ENCODE peak calls at places on chromosomes 5 and 9, in four cellular contexts. One of them, this sample, is unnamed.

GRCh38 chr5:135230326-135230925 is 168.6 kb downstream of the MACROH2A1 start:
- DNase-seq in CD4-positive, CD25-positive, alpha-beta regulatory T cell: no peak
- DNase-seq in naive thymus-derived CD8-positive, alpha-beta T cell: no peak
- DNase-seq in mucosa of gallbladder: peak; percentile 45
- DNase-seq in this sample: peak; percentile 75

GRCh38 chr5:13976223-13976622 is 31.7 kb upstream of the DNAH5 start:
- DNase-seq in CD4-positive, CD25-positive, alpha-beta regulatory T cell: no peak
- DNase-seq in naive thymus-derived CD8-positive, alpha-beta T cell: no peak
- DNase-seq in mucosa of gallbladder: no peak
- DNase-seq in this sample: no peak

GRCh38 chr5:20340123-20340522 is 352.1 kb upstream of the CDH18 start:
- DNase-seq in CD4-positive, CD25-positive, alpha-beta regulatory T cell: no peak
- DNase-seq in mucosa of gallbladder: no peak
- DNase-seq in naive thymus-derived CD8-positive, alpha-beta T cell: no peak
- DNase-seq in this sample: no peak

GRCh38 chr5:118042076-118042475 is 946.3 kb downstream of the DTWD2 start:
- DNase-seq in mucosa of gallbladder: no peak
- DNase-seq in naive thymus-derived CD8-positive, alpha-beta T cell: no peak
- DNase-seq in CD4-positive, CD25-positive, alpha-beta regulatory T cell: no peak
- DNase-seq in this sample: no peak

GRCh38 chr9:33430942-33431341 is 16.5 kb downstream of the AQP3 start:
- DNase-seq in mucosa of gallbladder: no peak
- DNase-seq in CD4-positive, CD25-positive, alpha-beta regulatory T cell: no peak
- DNase-seq in naive thymus-derived CD8-positive, alpha-beta T cell: no peak
- DNase-seq in this sample: no peak

GRCh38 chr9:86947146-86948081 is at the start of gene GAS1:
- DNase-seq in naive thymus-derived CD8-positive, alpha-beta T cell: peak; percentile 43
- DNase-seq in CD4-positive, CD25-positive, alpha-beta regulatory T cell: peak; percentile 54
- DNase-seq in mucosa of gallbladder: peak; percentile 86
- DNase-seq in this sample: peak; percentile 87

GRCh38 chr9:126591083-126591482 is 22.6 kb upstream of the LMX1B start:
- DNase-seq in mucosa of gallbladder: no peak
- DNase-seq in naive thymus-derived CD8-positive, alpha-beta T cell: no peak
- DNase-seq in CD4-positive, CD25-positive, alpha-beta regulatory T cell: no peak
- DNase-seq in this sample: no peak

GRCh38 chr9:103804077-103804735 is 289.9 kb upstream of the SMC2 start:
- DNase-seq in mucosa of gallbladder: no peak
- DNase-seq in CD4-positive, CD25-positive, alpha-beta regulatory T cell: no peak
- DNase-seq in naive thymus-derived CD8-positive, alpha-beta T cell: no peak
- DNase-seq in this sample: no peak

GRCh38 chr9:133845659-133845947 is 107.5 kb upstream of the SARDH start:
- DNase-seq in mucosa of gallbladder: no peak
- DNase-seq in CD4-positive, CD25-positive, alpha-beta regulatory T cell: no peak
- DNase-seq in naive thymus-derived CD8-positive, alpha-beta T cell: no peak
- DNase-seq in this sample: no peak

GRCh38 chr5:139700711-139701693 is 52.9 kb downstream of the CXXC5 start:
- DNase-seq in naive thymus-derived CD8-positive, alpha-beta T cell: no peak
- DNase-seq in CD4-positive, CD25-positive, alpha-beta regulatory T cell: no peak
- DNase-seq in mucosa of gallbladder: no peak
- DNase-seq in this sample: no peak

GRCh38 chr9:99509291-99509826 is 287.3 kb downstream of the SEC61B start:
- DNase-seq in naive thymus-derived CD8-positive, alpha-beta T cell: no peak
- DNase-seq in mucosa of gallbladder: no peak
- DNase-seq in CD4-positive, CD25-positive, alpha-beta regulatory T cell: no peak
- DNase-seq in this sample: no peak

GRCh38 chr9:36831381-36832231 is 202.5 kb downstream of the PAX5 start:
- DNase-seq in mucosa of gallbladder: no peak
- DNase-seq in CD4-positive, CD25-positive, alpha-beta regulatory T cell: no peak
- DNase-seq in naive thymus-derived CD8-positive, alpha-beta T cell: no peak
- DNase-seq in this sample: no peak

GRCh38 chr9:85716031-85716877 is 25.5 kb downstream of the AGTPBP1 start:
- DNase-seq in mucosa of gallbladder: no peak
- DNase-seq in naive thymus-derived CD8-positive, alpha-beta T cell: no peak
- DNase-seq in CD4-positive, CD25-positive, alpha-beta regulatory T cell: no peak
- DNase-seq in this sample: no peak

GRCh38 chr9:109600142-109600541 is 102.0 kb upstream of the PTPN3 start:
- DNase-seq in mucosa of gallbladder: no peak
- DNase-seq in naive thymus-derived CD8-positive, alpha-beta T cell: no peak
- DNase-seq in CD4-positive, CD25-positive, alpha-beta regulatory T cell: no peak
- DNase-seq in this sample: no peak

GRCh38 chr9:123710299-123710698 is 219.6 kb downstream of the DENND1A start:
- DNase-seq in naive thymus-derived CD8-positive, alpha-beta T cell: no peak
- DNase-seq in mucosa of gallbladder: no peak
- DNase-seq in CD4-positive, CD25-positive, alpha-beta regulatory T cell: no peak
- DNase-seq in this sample: no peak

GRCh38 chr5:81450940-81451339 is 57.0 kb upstream of the ACOT12 start:
- DNase-seq in CD4-positive, CD25-positive, alpha-beta regulatory T cell: no peak
- DNase-seq in mucosa of gallbladder: no peak
- DNase-seq in naive thymus-derived CD8-positive, alpha-beta T cell: no peak
- DNase-seq in this sample: no peak

GRCh38 chr5:38008198-38008597 is 168.4 kb upstream of the GDNF start:
- DNase-seq in naive thymus-derived CD8-positive, alpha-beta T cell: no peak
- DNase-seq in CD4-positive, CD25-positive, alpha-beta regulatory T cell: no peak
- DNase-seq in mucosa of gallbladder: no peak
- DNase-seq in this sample: no peak

GRCh38 chr9:118170032-118170955 is 466.1 kb downstream of the TLR4 start:
- DNase-seq in CD4-positive, CD25-positive, alpha-beta regulatory T cell: no peak
- DNase-seq in mucosa of gallbladder: peak; percentile 39
- DNase-seq in naive thymus-derived CD8-positive, alpha-beta T cell: no peak
- DNase-seq in this sample: no peak

GRCh38 chr9:112858625-112859147 is 32.0 kb downstream of the SLC46A2 start:
- DNase-seq in mucosa of gallbladder: no peak
- DNase-seq in naive thymus-derived CD8-positive, alpha-beta T cell: no peak
- DNase-seq in CD4-positive, CD25-positive, alpha-beta regulatory T cell: no peak
- DNase-seq in this sample: no peak

GRCh38 chr5:151296478-151296830 is 7.1 kb downstream of the SLC36A3 start:
- DNase-seq in mucosa of gallbladder: no peak
- DNase-seq in naive thymus-derived CD8-positive, alpha-beta T cell: no peak
- DNase-seq in CD4-positive, CD25-positive, alpha-beta regulatory T cell: no peak
- DNase-seq in this sample: no peak

GRCh38 chr5:160887780-160888179 is 35.8 kb upstream of the ATP10B start:
- DNase-seq in CD4-positive, CD25-positive, alpha-beta regulatory T cell: no peak
- DNase-seq in mucosa of gallbladder: no peak
- DNase-seq in naive thymus-derived CD8-positive, alpha-beta T cell: no peak
- DNase-seq in this sample: no peak

GRCh38 chr5:16934669-16935068 is 1.4 kb downstream of the MYO10 start:
- DNase-seq in mucosa of gallbladder: no peak
- DNase-seq in naive thymus-derived CD8-positive, alpha-beta T cell: no peak
- DNase-seq in CD4-positive, CD25-positive, alpha-beta regulatory T cell: no peak
- DNase-seq in this sample: no peak

GRCh38 chr5:120098902-120099301 is 365.2 kb upstream of the PRR16 start:
- DNase-seq in naive thymus-derived CD8-positive, alpha-beta T cell: no peak
- DNase-seq in mucosa of gallbladder: no peak
- DNase-seq in CD4-positive, CD25-positive, alpha-beta regulatory T cell: no peak
- DNase-seq in this sample: no peak

GRCh38 chr5:81151546-81151945 is 81.6 kb upstream of the CKMT2 start:
- DNase-seq in CD4-positive, CD25-positive, alpha-beta regulatory T cell: no peak
- DNase-seq in naive thymus-derived CD8-positive, alpha-beta T cell: no peak
- DNase-seq in mucosa of gallbladder: no peak
- DNase-seq in this sample: no peak

GRCh38 chr5:172380992-172381643 is 73.2 kb downstream of the SH3PXD2B start:
- DNase-seq in CD4-positive, CD25-positive, alpha-beta regulatory T cell: no peak
- DNase-seq in mucosa of gallbladder: peak; percentile 30
- DNase-seq in naive thymus-derived CD8-positive, alpha-beta T cell: no peak
- DNase-seq in this sample: no peak

GRCh38 chr5:26482817-26483375 is 555.5 kb downstream of the CDH9 start:
- DNase-seq in mucosa of gallbladder: peak; percentile 17
- DNase-seq in CD4-positive, CD25-positive, alpha-beta regulatory T cell: no peak
- DNase-seq in naive thymus-derived CD8-positive, alpha-beta T cell: no peak
- DNase-seq in this sample: no peak

GRCh38 chr5:172825610-172826204 is 8.3 kb upstream of the ERGIC1 start:
- DNase-seq in CD4-positive, CD25-positive, alpha-beta regulatory T cell: no peak
- DNase-seq in mucosa of gallbladder: no peak
- DNase-seq in naive thymus-derived CD8-positive, alpha-beta T cell: no peak
- DNase-seq in this sample: no peak

GRCh38 chr5:137304227-137304874 is 194.8 kb downstream of the SPOCK1 start:
- DNase-seq in CD4-positive, CD25-positive, alpha-beta regulatory T cell: no peak
- DNase-seq in naive thymus-derived CD8-positive, alpha-beta T cell: no peak
- DNase-seq in mucosa of gallbladder: peak; percentile 51
- DNase-seq in this sample: peak; percentile 69

GRCh38 chr5:96226941-96227552 is 206.0 kb downstream of the PCSK1 start:
- DNase-seq in CD4-positive, CD25-positive, alpha-beta regulatory T cell: no peak
- DNase-seq in mucosa of gallbladder: no peak
- DNase-seq in naive thymus-derived CD8-positive, alpha-beta T cell: no peak
- DNase-seq in this sample: no peak

GRCh38 chr9:127714916-127715442 is 484 bp downstream of the PTRH1 start:
- DNase-seq in mucosa of gallbladder: no peak
- DNase-seq in CD4-positive, CD25-positive, alpha-beta regulatory T cell: no peak
- DNase-seq in naive thymus-derived CD8-positive, alpha-beta T cell: no peak
- DNase-seq in this sample: peak; percentile 33

This sample was measured in gastrocnemius medialis.